ENCODE peak calls at places on chromosomes 4 and X, in four cellular contexts. One of them, this sample, is unnamed.

GRCh38 chrX:101617211-101618191 is at the start of gene ARMCX6:
- DNase-seq in A549: peak
- DNase-seq in uterus: peak
- DNase-seq in progenitor cell of endocrine pancreas: peak
- DNase-seq in this sample: peak

GRCh38 chr4:10180927-10181744 is 64.5 kb upstream of the WDR1 start:
- DNase-seq in A549: no peak
- DNase-seq in uterus: no peak
- DNase-seq in progenitor cell of endocrine pancreas: no peak
- DNase-seq in this sample: no peak

GRCh38 chr4:21470531-21470930 is 478.0 kb downstream of the KCNIP4 start:
- DNase-seq in A549: no peak
- DNase-seq in uterus: no peak
- DNase-seq in progenitor cell of endocrine pancreas: no peak
- DNase-seq in this sample: no peak

GRCh38 chrX:44748014-44748413 is 95.8 kb upstream of the DUSP21 start:
- DNase-seq in A549: peak
- DNase-seq in progenitor cell of endocrine pancreas: no peak
- DNase-seq in uterus: no peak
- DNase-seq in this sample: peak

GRCh38 chrX:70454441-70455365 is 10.1 kb downstream of the DLG3 start:
- DNase-seq in progenitor cell of endocrine pancreas: peak
- DNase-seq in A549: peak
- DNase-seq in uterus: peak
- DNase-seq in this sample: peak

GRCh38 chr4:142293536-142293935 is 552.6 kb downstream of the INPP4B start:
- DNase-seq in A549: no peak
- DNase-seq in progenitor cell of endocrine pancreas: no peak
- DNase-seq in uterus: no peak
- DNase-seq in this sample: no peak

GRCh38 chrX:49838374-49838773 is 9.3 kb downstream of the PAGE4 start:
- DNase-seq in uterus: no peak
- DNase-seq in progenitor cell of endocrine pancreas: no peak
- DNase-seq in A549: peak
- DNase-seq in this sample: no peak

GRCh38 chrX:24672701-24673190 is 21.0 kb upstream of the POLA1 start:
- DNase-seq in A549: no peak
- DNase-seq in progenitor cell of endocrine pancreas: peak
- DNase-seq in uterus: no peak
- DNase-seq in this sample: no peak

GRCh38 chr4:70722199-70722791 is 531 bp downstream of the RUFY3 start:
- DNase-seq in uterus: peak
- DNase-seq in progenitor cell of endocrine pancreas: no peak
- DNase-seq in A549: no peak
- DNase-seq in this sample: no peak

GRCh38 chr4:70721747-70722146 is at the start of gene RUFY3:
- DNase-seq in progenitor cell of endocrine pancreas: no peak
- DNase-seq in A549: no peak
- DNase-seq in uterus: peak
- DNase-seq in this sample: no peak

GRCh38 chr4:70714488-70714887 is 7.3 kb upstream of the RUFY3 start:
- DNase-seq in A549: no peak
- DNase-seq in uterus: no peak
- DNase-seq in progenitor cell of endocrine pancreas: no peak
- DNase-seq in this sample: no peak

GRCh38 chr4:70715097-70715496 is 6.7 kb upstream of the RUFY3 start:
- DNase-seq in uterus: no peak
- DNase-seq in progenitor cell of endocrine pancreas: no peak
- DNase-seq in A549: no peak
- DNase-seq in this sample: no peak

GRCh38 chr4:70718811-70719604 is 2.8 kb upstream of the RUFY3 start:
- DNase-seq in uterus: no peak
- DNase-seq in progenitor cell of endocrine pancreas: no peak
- DNase-seq in A549: no peak
- DNase-seq in this sample: no peak
- TF ChIP-seq CTCF in uterus: no peak
- TF ChIP-seq CTCF in progenitor cell of endocrine pancreas: no peak
- TF ChIP-seq CTCF in A549: no peak
- TF ChIP-seq CTCF in this sample: no peak

GRCh38 chr4:26126135-26126718 is 194.6 kb upstream of the RBPJ start:
- DNase-seq in progenitor cell of endocrine pancreas: no peak
- DNase-seq in uterus: no peak
- DNase-seq in A549: no peak
- DNase-seq in this sample: no peak

GRCh38 chr4:26124753-26125236 is 196.0 kb upstream of the RBPJ start:
- DNase-seq in uterus: no peak
- DNase-seq in A549: no peak
- DNase-seq in progenitor cell of endocrine pancreas: no peak
- DNase-seq in this sample: no peak

GRCh38 chr4:26130173-26130572 is 190.6 kb upstream of the RBPJ start:
- DNase-seq in uterus: no peak
- DNase-seq in progenitor cell of endocrine pancreas: no peak
- DNase-seq in A549: no peak
- DNase-seq in this sample: no peak

GRCh38 chr4:26127001-26127400 is 193.8 kb upstream of the RBPJ start:
- DNase-seq in progenitor cell of endocrine pancreas: no peak
- DNase-seq in A549: no peak
- DNase-seq in uterus: no peak
- DNase-seq in this sample: no peak

GRCh38 chr4:26127851-26128337 is 192.9 kb upstream of the RBPJ start:
- DNase-seq in progenitor cell of endocrine pancreas: no peak
- DNase-seq in A549: no peak
- DNase-seq in uterus: no peak
- DNase-seq in this sample: no peak
- TF ChIP-seq CTCF in progenitor cell of endocrine pancreas: peak
- TF ChIP-seq CTCF in A549: no peak
- TF ChIP-seq CTCF in uterus: no peak
- TF ChIP-seq CTCF in this sample: no peak

GRCh38 chr4:3321295-3321889 is 28.6 kb downstream of the RGS12 start:
- DNase-seq in A549: no peak
- DNase-seq in progenitor cell of endocrine pancreas: no peak
- DNase-seq in uterus: peak
- DNase-seq in this sample: no peak

GRCh38 chr4:3322059-3322550 is 29.3 kb downstream of the RGS12 start:
- DNase-seq in uterus: no peak
- DNase-seq in progenitor cell of endocrine pancreas: no peak
- DNase-seq in A549: no peak
- DNase-seq in this sample: no peak

GRCh38 chr4:3323071-3323481 is 30.3 kb downstream of the RGS12 start:
- DNase-seq in uterus: no peak
- DNase-seq in A549: no peak
- DNase-seq in progenitor cell of endocrine pancreas: no peak
- DNase-seq in this sample: no peak

GRCh38 chr4:3320361-3321023 is 27.7 kb downstream of the RGS12 start:
- DNase-seq in uterus: peak
- DNase-seq in progenitor cell of endocrine pancreas: no peak
- DNase-seq in A549: no peak
- DNase-seq in this sample: no peak

DNA sequence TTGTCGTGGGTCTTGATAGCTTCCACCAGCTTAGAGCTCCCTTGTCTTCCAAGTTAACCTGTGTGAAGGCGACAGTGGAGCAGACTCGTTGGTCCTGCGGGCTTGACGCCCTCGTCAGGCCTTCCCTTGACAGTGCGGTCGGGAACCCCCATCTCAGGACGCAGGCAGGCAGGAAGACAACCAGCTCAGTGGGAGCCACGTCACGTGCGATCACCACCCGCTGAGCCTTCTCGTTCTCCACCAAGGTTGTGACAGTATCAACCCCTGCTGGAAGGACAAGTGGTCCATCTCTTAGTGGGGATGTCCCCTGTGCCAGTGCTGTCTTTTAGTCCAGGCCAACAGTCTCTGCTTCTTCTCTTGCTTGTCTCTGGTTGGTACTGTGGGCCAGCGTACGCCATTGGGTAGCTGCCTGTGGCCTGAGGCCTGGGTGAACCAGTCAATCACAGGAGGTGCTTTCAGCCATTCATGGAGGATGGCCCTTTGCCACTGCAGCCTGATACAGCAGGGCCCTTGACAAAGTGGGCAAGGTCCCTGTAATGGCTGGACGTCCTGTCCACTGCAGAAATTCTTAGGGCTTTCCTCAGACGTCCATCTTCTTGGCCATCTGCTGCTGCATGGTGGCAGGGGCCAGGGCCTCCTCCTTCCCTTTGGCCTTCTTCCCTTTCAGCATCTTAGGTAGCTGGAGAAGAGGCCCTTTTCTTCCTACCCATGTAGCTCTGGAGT is 31.4 kb downstream of the RGS12 start:
- DNase-seq in A549: no peak
- DNase-seq in uterus: no peak
- DNase-seq in progenitor cell of endocrine pancreas: no peak
- DNase-seq in this sample: no peak
- TF ChIP-seq CTCF in A549: no peak
- TF ChIP-seq CTCF in uterus: no peak
- TF ChIP-seq CTCF in progenitor cell of endocrine pancreas: no peak
- TF ChIP-seq CTCF in this sample: no peak

DNA sequence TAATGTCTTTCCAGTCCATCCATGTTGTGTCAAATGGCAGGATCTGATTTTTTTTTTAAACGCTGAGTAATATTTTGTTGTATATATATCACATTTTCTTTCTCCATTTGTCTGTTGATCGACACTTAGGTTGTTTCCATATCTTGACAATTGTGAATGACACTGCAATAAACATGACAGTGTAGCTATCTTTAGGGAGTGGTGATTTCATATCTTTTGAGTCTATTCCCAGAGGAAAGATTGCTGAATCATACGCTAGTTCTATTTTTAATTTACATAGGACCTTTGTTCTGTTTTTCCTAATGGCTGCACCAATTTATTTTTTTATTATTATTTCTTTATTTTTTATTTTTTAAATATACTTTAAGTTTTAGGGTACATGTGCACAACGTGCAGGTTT is 470.7 kb downstream of the CCSER1 start:
- DNase-seq in uterus: no peak
- DNase-seq in progenitor cell of endocrine pancreas: no peak
- DNase-seq in A549: no peak
- DNase-seq in this sample: no peak
- TF ChIP-seq CTCF in uterus: no peak
- TF ChIP-seq CTCF in progenitor cell of endocrine pancreas: no peak
- TF ChIP-seq CTCF in A549: no peak
- TF ChIP-seq CTCF in this sample: no peak

GRCh38 chr4:60757986-60758385 is 442.1 kb upstream of the ADGRL3 start:
- DNase-seq in A549: no peak
- DNase-seq in progenitor cell of endocrine pancreas: no peak
- DNase-seq in uterus: no peak
- DNase-seq in this sample: no peak

GRCh38 chr4:60759518-60760245 is 440.4 kb upstream of the ADGRL3 start:
- DNase-seq in progenitor cell of endocrine pancreas: no peak
- DNase-seq in uterus: no peak
- DNase-seq in A549: no peak
- DNase-seq in this sample: no peak
- TF ChIP-seq CTCF in progenitor cell of endocrine pancreas: peak
- TF ChIP-seq CTCF in uterus: no peak
- TF ChIP-seq CTCF in A549: no peak
- TF ChIP-seq CTCF in this sample: no peak

DNA sequence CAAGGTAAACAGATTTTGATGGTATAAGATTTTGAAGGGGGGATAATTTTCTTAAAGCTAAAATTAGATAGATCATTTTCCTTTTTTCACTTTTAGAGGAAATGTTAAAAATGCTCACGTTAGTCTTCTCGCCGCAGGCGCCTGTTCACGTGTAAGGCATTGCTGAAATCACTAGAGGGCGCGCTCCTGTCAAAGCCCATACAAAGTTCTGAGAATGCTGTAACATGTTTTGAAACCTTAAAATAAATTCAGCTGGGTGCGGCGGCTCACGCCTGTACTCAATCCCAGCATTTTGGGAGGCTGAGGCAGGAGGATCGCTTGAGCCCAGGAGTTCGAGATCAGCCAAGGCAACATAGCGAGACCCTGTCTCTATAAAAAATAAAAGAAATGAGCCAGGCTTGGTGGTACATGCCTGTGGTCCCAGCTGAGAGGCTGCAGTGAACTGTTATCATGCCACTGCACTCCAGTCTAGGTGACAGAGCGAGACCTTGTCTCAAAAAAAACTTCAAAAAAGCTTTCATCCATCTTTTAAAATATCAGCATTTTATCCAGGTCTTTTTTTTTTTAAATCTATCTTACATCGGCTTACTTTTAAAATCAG is 138.0 kb downstream of the RBMX2 start:
- DNase-seq in A549: peak
- DNase-seq in progenitor cell of endocrine pancreas: peak
- DNase-seq in uterus: peak
- DNase-seq in this sample: no peak
- TF ChIP-seq CTCF in A549: peak
- TF ChIP-seq CTCF in progenitor cell of endocrine pancreas: peak
- TF ChIP-seq CTCF in uterus: peak
- TF ChIP-seq CTCF in this sample: peak

DNA sequence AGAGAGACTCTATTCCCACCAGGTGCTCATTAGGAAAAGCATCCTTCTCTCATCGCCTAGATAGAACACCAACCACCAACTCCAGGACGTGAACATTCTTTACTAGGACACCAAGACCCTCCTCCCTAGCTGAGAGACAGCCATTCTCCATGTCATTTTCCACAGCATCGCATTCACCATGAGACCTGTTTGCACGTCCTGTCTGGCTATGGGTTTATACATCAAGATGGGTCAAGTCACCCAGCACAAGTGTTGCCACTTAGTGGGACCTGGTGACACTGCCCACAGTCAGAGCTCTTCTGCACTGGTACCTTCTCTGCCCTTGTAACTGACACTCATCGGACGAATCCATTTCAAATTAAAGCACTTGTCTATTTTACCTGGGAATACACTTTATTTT is 17.5 kb downstream of the LRP2BP start:
- DNase-seq in uterus: no peak
- DNase-seq in progenitor cell of endocrine pancreas: no peak
- DNase-seq in A549: no peak
- DNase-seq in this sample: no peak
- TF ChIP-seq CTCF in uterus: no peak
- TF ChIP-seq CTCF in progenitor cell of endocrine pancreas: no peak
- TF ChIP-seq CTCF in A549: no peak
- TF ChIP-seq CTCF in this sample: no peak

DNA sequence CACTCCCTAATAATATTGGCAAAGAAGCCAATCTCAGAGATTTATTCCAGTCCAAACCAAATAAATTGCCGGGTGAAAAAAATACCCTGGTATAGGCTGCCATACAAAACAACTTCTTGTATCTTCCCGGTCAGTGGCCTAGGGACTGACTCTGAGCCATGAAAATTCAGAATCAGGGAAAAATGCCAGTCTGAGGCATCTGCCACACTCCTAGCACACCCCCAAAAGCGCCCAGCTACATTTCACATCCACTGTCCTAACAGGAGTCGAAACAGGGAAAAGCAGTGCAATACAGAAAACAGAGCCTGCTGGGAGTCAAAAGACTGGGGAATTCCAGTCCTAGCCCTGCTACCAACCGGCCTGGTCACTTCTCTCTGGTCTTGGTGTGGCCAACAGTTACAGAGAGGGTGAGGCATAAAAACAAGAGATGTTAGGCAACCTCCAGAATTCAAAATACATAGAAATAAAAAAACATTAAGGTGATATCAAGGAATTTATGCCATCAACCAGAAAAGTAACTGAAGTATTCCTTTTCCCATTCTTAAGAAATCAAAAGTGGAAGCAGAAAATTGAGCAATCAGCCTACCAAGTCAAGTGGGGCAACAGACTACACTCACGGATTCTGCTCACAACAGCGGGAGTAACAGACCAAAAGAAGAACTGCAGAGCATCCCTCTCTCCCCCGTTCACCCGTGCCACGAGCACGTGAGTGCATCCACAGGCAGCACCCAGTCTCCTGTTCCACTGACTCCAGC is 29.5 kb downstream of the AFAP1 start:
- DNase-seq in uterus: peak
- DNase-seq in progenitor cell of endocrine pancreas: no peak
- DNase-seq in A549: no peak
- DNase-seq in this sample: no peak
- TF ChIP-seq CTCF in uterus: no peak
- TF ChIP-seq CTCF in progenitor cell of endocrine pancreas: no peak
- TF ChIP-seq CTCF in A549: no peak
- TF ChIP-seq CTCF in this sample: no peak